ENCODE peak calls at places on chromosomes 2 and 18, in four cellular contexts. D is mammary epithelial cell, F is psoas muscle, H is fibroblast of lung. Y is an unnamed sample. For H3K27me3, the result is how much of the 10 kb centered on the place peaks cover.

GRCh38 chr18:75406491-75407445 is 20.7 kb downstream of the SMIM21 start:
- DNase-seq in D (no peak), F (no peak), H (no peak), Y (no peak)

GRCh38 chr2:224723606-224724217 is 7.5 kb upstream of the CCDC195 start:
- DNase-seq in D (no peak), F (no peak), H (no peak), Y (no peak)

GRCh38 chr2:219403861-219404260 is 14.3 kb upstream of the DES start:
- DNase-seq in D (no peak), F (no peak), H (no peak), Y (no peak)

GRCh38 chr2:196218109-196218508 is 46.7 kb upstream of the STK17B start:
- DNase-seq in D (no peak), F (no peak), H (no peak), Y (no peak)

GRCh38 chr2:175373001-175373727 is 191.7 kb upstream of the ATP5MC3 start:
- DNase-seq in D (no peak), F (no peak), H (peak), Y (peak)

GRCh38 chr2:224062481-224063307 is 23.6 kb upstream of the SERPINE2 start:
- DNase-seq in D (no peak), F (no peak), H (no peak), Y (no peak)

GRCh38 chr2:226794751-226795171 is 4.9 kb downstream of the IRS1 start:
- DNase-seq in D (peak), F (no peak), H (peak), Y (no peak)

GRCh38 chr18:56097561-56098095 is 509.6 kb upstream of the TCF4 start:
- DNase-seq in D (peak), F (no peak), H (no peak), Y (no peak)

GRCh38 chr2:201768918-201769317 is 11.8 kb downstream of the ALS2 start:
- DNase-seq in D (no peak), F (no peak), H (peak), Y (no peak)

GRCh38 chr2:26846881-26847662 is 860 bp upstream of the DPYSL5 start:
- DNase-seq in D (no peak), F (no peak), H (no peak), Y (no peak)

GRCh38 chr2:74028290-74028689 is 43.6 kb downstream of the TET3 start:
- DNase-seq in D (no peak), F (no peak), H (no peak), Y (no peak)

GRCh38 chr2:200993097-200993496 is 29.6 kb upstream of the ORC2 start:
- DNase-seq in D (no peak), F (no peak), H (peak), Y (no peak)

GRCh38 chr2:10164611-10165010 is 42.1 kb downstream of the RRM2 start:
- DNase-seq in D (no peak), F (no peak), H (no peak), Y (no peak)

GRCh38 chr2:98795903-98796676 is 65.2 kb upstream of the MGAT4A start:
- DNase-seq in D (no peak), F (no peak), H (no peak), Y (no peak)

GRCh38 chr2:211789984-211790383 is 748.6 kb downstream of the ERBB4 start:
- DNase-seq in D (no peak), F (no peak), H (no peak), Y (no peak)

GRCh38 chr2:133676392-133677130 is 108.3 kb upstream of the NCKAP5 start:
- DNase-seq in D (no peak), F (no peak), H (peak), Y (peak)

GRCh38 chr18:36756262-36756661 is 72.5 kb downstream of the TPGS2 start:
- DNase-seq in D (no peak), F (no peak), H (no peak), Y (no peak)

GRCh38 chr2:173909846-173910245 is 55.3 kb downstream of the SP3 start:
- DNase-seq in D (peak), F (no peak), H (no peak), Y (no peak)

GRCh38 chr2:100529176-100529575 is 33.6 kb upstream of the PDCL3 start:
- DNase-seq in D (no peak), F (no peak), H (no peak), Y (no peak)

GRCh38 chr2:40357667-40358066 is 94.2 kb downstream of the SLC8A1 start:
- DNase-seq in D (no peak), F (no peak), H (no peak), Y (no peak)

GRCh38 chr2:140714586-140714985 is 1416.2 kb downstream of the LRP1B start:
- DNase-seq in D (no peak), F (no peak), H (peak), Y (no peak)

GRCh38 chr2:30165050-30165520 is 18.3 kb downstream of the YPEL5 start:
- DNase-seq in D (peak), F (no peak), H (peak), Y (peak)

GRCh38 chr2:55133467-55134315 is 83.4 kb upstream of the RTN4 start:
- DNase-seq in D (peak), F (no peak), H (peak), Y (no peak)

GRCh38 chr18:51137051-51137729 is 60.3 kb downstream of the MEX3C start:
- DNase-seq in D (no peak), F (no peak), H (no peak), Y (no peak)

DNA sequence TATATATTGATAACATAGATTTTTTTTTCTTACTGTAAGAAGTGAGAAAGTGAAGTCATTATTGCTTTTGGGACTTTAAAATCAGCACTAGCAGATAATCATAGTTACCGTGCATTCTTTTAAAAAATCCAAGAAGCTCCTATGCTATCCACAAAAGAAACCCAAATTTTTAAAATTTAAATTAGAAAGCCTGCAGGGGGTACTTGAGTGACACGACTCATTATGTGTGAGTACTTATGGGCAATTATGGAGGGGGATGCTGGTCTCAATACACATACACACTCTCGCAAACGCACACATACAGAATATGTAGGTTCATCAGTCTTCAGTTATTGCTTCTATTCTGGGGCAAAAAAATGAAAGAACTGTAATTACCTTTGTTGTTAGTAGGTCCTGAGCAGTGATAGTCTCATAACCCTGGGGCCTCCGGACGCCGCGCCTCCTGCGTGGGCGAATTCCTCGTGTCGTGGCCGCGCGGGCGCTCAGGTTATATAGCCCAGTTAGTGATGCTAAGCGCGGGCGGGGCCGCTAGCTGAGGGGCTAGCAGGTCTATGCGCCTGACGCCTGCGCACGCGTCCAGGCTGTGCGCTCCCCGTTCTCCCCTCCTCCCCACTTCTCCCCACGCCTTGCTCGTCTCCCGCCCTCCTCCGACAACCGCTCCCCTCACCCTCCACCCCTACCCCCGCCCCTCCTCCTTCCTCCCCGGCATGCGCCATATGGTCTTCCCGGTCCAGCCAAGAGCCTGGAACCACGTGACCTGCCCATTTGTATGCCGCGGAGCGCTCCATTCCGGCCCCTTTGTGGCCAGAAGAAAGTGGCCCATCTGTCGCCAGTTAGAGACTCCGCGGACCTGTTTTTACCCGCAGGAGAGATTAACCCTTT is at the start of gene NEUROD1:
- DNase-seq in D (no peak), F (no peak), H (peak), Y (no peak)
- H3K27me3 ChIP-seq in D (half or more), F (under half), H (half or more), Y (half or more)

DNA sequence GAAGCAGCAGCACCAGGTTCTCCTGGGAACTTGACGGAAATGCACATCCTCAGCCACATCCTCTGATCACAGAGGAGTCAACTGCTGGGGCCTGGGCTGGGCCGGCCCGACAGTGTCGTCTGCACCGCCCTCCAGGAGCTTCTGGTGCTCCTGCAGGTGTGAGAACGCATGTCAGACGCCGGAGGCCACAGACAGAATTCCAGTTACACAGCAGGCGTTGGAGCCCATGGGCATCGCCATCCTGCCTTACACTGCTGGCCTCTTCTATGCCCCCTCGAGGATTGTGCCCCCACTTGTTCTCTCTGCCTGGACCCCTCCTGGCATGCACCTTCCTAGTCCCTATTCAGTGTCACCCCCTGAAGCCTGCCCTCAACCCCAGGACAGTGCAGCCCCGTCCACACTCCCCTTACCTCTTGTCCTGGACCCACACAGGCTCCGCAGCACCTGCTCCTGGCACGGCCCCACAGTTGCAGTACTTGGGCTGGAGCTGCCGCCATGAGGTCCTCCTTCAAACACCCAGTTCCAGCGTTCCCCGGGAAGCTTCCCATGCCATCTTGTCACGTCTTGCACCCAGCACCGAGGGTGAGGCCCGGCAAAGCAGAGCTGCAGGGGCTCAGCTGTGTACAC is 37.5 kb downstream of the ADI1 start:
- DNase-seq in D (no peak), F (no peak), H (no peak), Y (no peak)
- H3K27me3 ChIP-seq in D (under half), F (under half), H (under half), Y (under half)

GRCh38 chr2:46298522-46299351 is 1.5 kb downstream of the EPAS1 start:
- DNase-seq in D (peak), F (peak), H (peak), Y (no peak)
- H3K27me3 ChIP-seq in D (under half), F (under half), H (under half), Y (under half)

GRCh38 chr2:199458806-199459285 is 1.1 kb upstream of the SATB2 start:
- DNase-seq in D (peak), F (peak), H (no peak), Y (no peak)
- H3K27me3 ChIP-seq in D (under half), F (under half), H (under half), Y (under half)

GRCh38 chr2:65800998-65801397 is 368.6 kb upstream of the SPRED2 start:
- DNase-seq in D (peak), F (no peak), H (peak), Y (no peak)
- H3K27me3 ChIP-seq in D (under half), F (under half), H (under half), Y (under half)

GRCh38 chr18:59699061-59699460 is 1.8 kb upstream of the CCBE1 start:
- DNase-seq in D (no peak), F (no peak), H (peak), Y (no peak)
- H3K27me3 ChIP-seq in D (under half), F (under half), H (under half), Y (under half)

DNA sequence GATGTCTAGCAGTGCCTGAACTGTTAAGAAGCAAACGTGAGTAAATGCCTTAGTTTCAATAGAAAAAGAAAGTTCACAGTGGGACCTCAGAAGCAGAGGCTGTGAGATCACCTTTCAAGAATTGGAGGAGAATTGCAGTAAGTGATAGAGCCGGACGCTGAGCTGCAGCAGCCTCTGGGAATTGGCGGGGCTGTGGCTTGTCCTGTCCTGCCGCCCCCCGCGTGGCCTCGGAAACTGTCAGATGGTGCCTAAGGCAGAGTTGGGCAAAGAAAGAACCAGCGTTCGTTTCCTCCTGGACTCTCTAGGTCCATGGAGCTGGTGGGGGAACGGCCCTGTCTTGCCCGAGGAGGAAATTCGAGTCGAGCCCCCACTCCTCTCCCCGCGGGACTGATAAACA is 567 bp upstream of the EMILIN2 start:
- DNase-seq in D (no peak), F (peak), H (peak), Y (no peak)
- H3K27me3 ChIP-seq in D (under half), F (under half), H (under half), Y (under half)

GRCh38 chr2:232503792-232504323 is 16.2 kb upstream of the ECEL1 start:
- DNase-seq in D (no peak), F (no peak), H (no peak), Y (no peak)
- H3K27me3 ChIP-seq in D (under half), F (under half), H (under half), Y (under half)

Y was measured in BJ.